ENCODE peak calls at places on chromosomes 3 and 15, in four cellular contexts. One of them, this sample, is unnamed.

GRCh38 chr3:2458816-2459215 is 360.1 kb downstream of the CNTN4 start:
- DNase-seq in right atrium auricular region: no peak
- DNase-seq in lower leg skin: no peak
- DNase-seq in adrenal gland: no peak
- DNase-seq in this sample: no peak

GRCh38 chr3:72316501-72317279 is 531.6 kb downstream of the SHQ1 start:
- DNase-seq in lower leg skin: no peak
- DNase-seq in adrenal gland: no peak
- DNase-seq in right atrium auricular region: no peak
- DNase-seq in this sample: no peak

GRCh38 chr15:43346305-43346704 is 15.9 kb upstream of the LCMT2 start:
- DNase-seq in adrenal gland: no peak
- DNase-seq in right atrium auricular region: no peak
- DNase-seq in lower leg skin: no peak
- DNase-seq in this sample: no peak

GRCh38 chr3:174532776-174533175 is 326.4 kb upstream of the NAALADL2 start:
- DNase-seq in right atrium auricular region: no peak
- DNase-seq in adrenal gland: no peak
- DNase-seq in lower leg skin: no peak
- DNase-seq in this sample: no peak

GRCh38 chr3:48426944-48427629 is 2.8 kb downstream of the PLXNB1 start:
- DNase-seq in lower leg skin: no peak
- DNase-seq in right atrium auricular region: no peak
- DNase-seq in adrenal gland: no peak
- DNase-seq in this sample: no peak

GRCh38 chr3:46987485-46988401 is 8.3 kb downstream of the NBEAL2 start:
- DNase-seq in lower leg skin: no peak
- DNase-seq in adrenal gland: no peak
- DNase-seq in right atrium auricular region: no peak
- DNase-seq in this sample: no peak

GRCh38 chr3:63967675-63968611 is 55.4 kb downstream of the PSMD6 start:
- DNase-seq in right atrium auricular region: no peak
- DNase-seq in lower leg skin: peak; percentile 35
- DNase-seq in adrenal gland: peak; percentile 44
- DNase-seq in this sample: no peak

GRCh38 chr3:149417727-149418126 is 40.3 kb upstream of the TM4SF1 start:
- DNase-seq in right atrium auricular region: no peak
- DNase-seq in lower leg skin: no peak
- DNase-seq in adrenal gland: no peak
- DNase-seq in this sample: no peak

GRCh38 chr3:105997800-105998526 is 129.2 kb upstream of the CBLB start:
- DNase-seq in adrenal gland: peak; percentile 59
- DNase-seq in right atrium auricular region: peak; percentile 65
- DNase-seq in lower leg skin: peak; percentile 35
- DNase-seq in this sample: peak; percentile 49

GRCh38 chr3:187104342-187104741 is 35.0 kb downstream of the RPL39L start:
- DNase-seq in right atrium auricular region: no peak
- DNase-seq in adrenal gland: no peak
- DNase-seq in lower leg skin: no peak
- DNase-seq in this sample: no peak

GRCh38 chr3:187104956-187105355 is 34.3 kb downstream of the RPL39L start:
- DNase-seq in lower leg skin: no peak
- DNase-seq in right atrium auricular region: peak; percentile 62
- DNase-seq in adrenal gland: no peak
- DNase-seq in this sample: no peak

GRCh38 chr3:187101184-187102072 is 37.9 kb downstream of the RPL39L start:
- DNase-seq in lower leg skin: peak; percentile 48
- DNase-seq in right atrium auricular region: peak; percentile 81
- DNase-seq in adrenal gland: peak; percentile 79
- DNase-seq in this sample: peak; percentile 16

GRCh38 chr3:187103251-187103650 is 36.0 kb downstream of the RPL39L start:
- DNase-seq in right atrium auricular region: no peak
- DNase-seq in lower leg skin: no peak
- DNase-seq in adrenal gland: no peak
- DNase-seq in this sample: no peak

DNA sequence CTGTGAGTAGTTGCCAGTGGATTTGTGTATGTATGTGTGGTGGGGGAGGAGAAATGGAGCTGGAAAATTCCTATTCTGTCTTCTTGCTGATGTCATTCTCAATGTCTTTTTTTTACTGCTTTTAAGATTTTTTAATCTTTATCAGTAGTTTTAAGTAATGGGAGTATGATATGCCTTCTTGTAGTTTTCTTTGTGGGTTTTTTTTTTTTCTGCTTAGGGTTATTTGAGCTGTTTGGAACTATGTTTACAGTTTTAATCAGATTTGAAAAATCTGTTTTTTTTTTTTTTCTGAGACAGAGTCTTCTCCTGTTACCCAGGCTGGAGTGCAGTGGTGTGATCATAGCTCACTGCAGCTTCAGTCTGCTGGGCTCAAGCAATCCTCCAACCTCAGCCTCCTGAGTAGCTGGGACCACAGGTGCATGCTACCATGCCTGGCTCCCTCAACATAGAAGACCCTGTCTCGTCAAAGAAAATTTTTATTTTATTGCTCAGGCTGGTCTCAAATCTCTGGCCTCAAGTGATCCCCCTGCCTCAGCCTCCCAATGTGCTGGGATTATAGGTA is 37.1 kb downstream of the RPL39L start:
- DNase-seq in lower leg skin: no peak
- DNase-seq in adrenal gland: no peak
- DNase-seq in right atrium auricular region: no peak
- DNase-seq in this sample: no peak
- H3K4me3 ChIP-seq in lower leg skin: no peak overlapping the region
- H3K4me3 ChIP-seq in adrenal gland: no peak overlapping the region
- H3K4me3 ChIP-seq in right atrium auricular region: peak overlapping the region; percentile 27
- H3K4me3 ChIP-seq in this sample: peak overlapping the region; percentile 38

GRCh38 chr3:20930034-20930433 is 744.0 kb upstream of the SGO1 start:
- DNase-seq in lower leg skin: no peak
- DNase-seq in right atrium auricular region: no peak
- DNase-seq in adrenal gland: no peak
- DNase-seq in this sample: no peak
- TF ChIP-seq CTCF in lower leg skin: no peak
- TF ChIP-seq CTCF in right atrium auricular region: no peak
- TF ChIP-seq CTCF in adrenal gland: no peak
- TF ChIP-seq CTCF in this sample: peak; percentile 72

DNA sequence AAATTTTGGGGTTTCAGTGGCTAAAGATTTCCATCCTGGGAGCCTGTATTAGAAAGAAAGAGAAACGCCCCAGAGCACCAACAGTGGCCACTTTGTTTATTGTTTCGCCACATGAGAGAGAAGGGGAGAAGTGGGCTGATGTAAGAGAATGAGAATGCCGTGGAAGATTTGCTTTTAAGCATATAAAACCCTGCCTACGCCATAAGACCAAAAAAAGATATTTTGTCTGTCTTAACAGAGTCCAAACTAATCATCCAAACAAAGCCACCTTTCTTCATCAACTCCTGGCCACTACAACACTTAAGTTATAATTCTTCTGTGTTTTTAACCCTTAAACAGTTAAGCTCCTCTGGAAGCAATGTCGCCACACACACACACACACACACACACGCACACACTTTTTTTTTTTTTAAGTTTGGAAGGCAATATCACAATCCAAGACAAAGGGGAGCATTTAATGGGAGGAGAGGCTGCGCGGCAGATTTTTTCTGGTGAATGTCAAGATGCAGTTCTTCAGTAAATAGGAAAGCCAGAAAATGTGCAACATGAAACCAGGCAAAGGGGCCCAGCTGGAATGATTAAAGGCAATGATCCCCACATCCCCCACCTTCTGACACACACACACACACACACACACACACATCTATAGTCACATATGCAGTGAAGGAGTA is 19.3 kb downstream of the EID1 start:
- DNase-seq in right atrium auricular region: no peak
- DNase-seq in lower leg skin: no peak
- DNase-seq in adrenal gland: no peak
- DNase-seq in this sample: no peak
- H3K4me3 ChIP-seq in right atrium auricular region: peak overlapping the region; percentile 29
- H3K4me3 ChIP-seq in lower leg skin: no peak overlapping the region
- H3K4me3 ChIP-seq in adrenal gland: no peak overlapping the region
- H3K4me3 ChIP-seq in this sample: peak overlapping the region; percentile 22

GRCh38 chr3:171195686-171196085 is 169.2 kb upstream of the SLC2A2 start:
- DNase-seq in right atrium auricular region: no peak
- DNase-seq in lower leg skin: no peak
- DNase-seq in adrenal gland: no peak
- DNase-seq in this sample: no peak
- TF ChIP-seq CTCF in right atrium auricular region: no peak
- TF ChIP-seq CTCF in lower leg skin: no peak
- TF ChIP-seq CTCF in adrenal gland: no peak
- TF ChIP-seq CTCF in this sample: peak; percentile 23